ENCODE peak calls at places on chromosomes 1 and 21, in seven cellular contexts. R is activated naive CD8-positive, alpha-beta T cell treated with anti-CD3 and anti-CD28 coated beads, Interleukin-2, amount 50 U/mL, for 16 hours; W is stimulated activated CD4-positive, alpha-beta T cell treated with anti-CD3 and anti-CD28 coated beads, Interleukin-1b, Interleukin-23, amount 100 ng/mL, for 1 hour; I is cardiac fibroblast; A is activated CD8-positive, alpha-beta memory T cell treated with anti-CD3 and anti-CD28 coated beads for 1 hour; Q is nephron progenitor cell; Y is T-helper 2 cell. F is an unnamed sample.

GRCh38 chr1:153881764-153882163 is 41.0 kb downstream of the GATAD2B start:
- DNase-seq in R (no peak), W (no peak), I (peak; percentile 49), A (no peak), Q (no peak), Y (no peak), F (peak; percentile 81)

GRCh38 chr1:179105393-179105792 is 23.5 kb downstream of the TOR3A start:
- DNase-seq in R (no peak), W (no peak), I (no peak), A (no peak), Q (no peak), Y (no peak), F (peak; percentile 50)

GRCh38 chr1:206503591-206504362 is 3.6 kb upstream of the RASSF5 start:
- DNase-seq in R (peak; percentile 9), W (no peak), I (peak; percentile 99), A (no peak), Q (no peak), Y (no peak), F (no peak)

GRCh38 chr1:176543360-176544136 is 80.6 kb downstream of the PAPPA2 start:
- DNase-seq in R (no peak), W (no peak), I (no peak), A (no peak), Q (no peak), Y (no peak), F (no peak)

GRCh38 chr1:5727871-5728643 is 264.2 kb downstream of the NPHP4 start:
- DNase-seq in R (no peak), W (no peak), I (no peak), A (no peak), Q (no peak), Y (no peak), F (no peak)

GRCh38 chr1:175188936-175189335 is 3.6 kb downstream of the KIAA0040 start:
- DNase-seq in R (no peak), W (no peak), I (no peak), A (peak; percentile 28), Q (no peak), Y (peak; percentile 32), F (no peak)

GRCh38 chr1:154155282-154155681 is 409 bp upstream of the NUP210L start:
- DNase-seq in R (no peak), W (no peak), I (peak; percentile 67), A (no peak), Q (no peak), Y (no peak), F (peak; percentile 45)

GRCh38 chr1:228799929-228800328 is 64.7 kb downstream of the RHOU start:
- DNase-seq in R (no peak), W (no peak), I (no peak), A (no peak), Q (no peak), Y (no peak), F (no peak)

GRCh38 chr21:39364949-39365348 is 16.1 kb upstream of the HMGN1 start:
- DNase-seq in R (no peak), W (no peak), I (no peak), A (no peak), Q (no peak), Y (no peak), F (no peak)

GRCh38 chr1:18949689-18950414 is 6.6 kb downstream of the IFFO2 start:
- DNase-seq in R (no peak), W (no peak), I (peak; percentile 61), A (no peak), Q (peak; percentile 49), Y (no peak), F (peak; percentile 87)

GRCh38 chr1:91697322-91698260 is 188.4 kb downstream of the TGFBR3 start:
- DNase-seq in R (peak; percentile 6), W (no peak), I (peak; percentile 86), A (no peak), Q (no peak), Y (peak; percentile 8), F (peak; percentile 26)

GRCh38 chr1:97238816-97239215 is 517.2 kb downstream of the PTBP2 start:
- DNase-seq in R (no peak), W (no peak), I (no peak), A (no peak), Q (no peak), Y (no peak), F (no peak)

GRCh38 chr1:7438921-7439655 is 332.0 kb upstream of the VAMP3 start:
- DNase-seq in R (no peak), W (no peak), I (no peak), A (no peak), Q (no peak), Y (no peak), F (no peak)

GRCh38 chr21:28345934-28346333 is 646.7 kb downstream of the LTN1 start:
- DNase-seq in R (no peak), W (no peak), I (no peak), A (no peak), Q (no peak), Y (no peak), F (no peak)

GRCh38 chr1:113677250-113678158 is 81.8 kb downstream of the PHTF1 start:
- DNase-seq in R (no peak), W (no peak), I (peak; percentile 72), A (no peak), Q (peak; percentile 28), Y (no peak), F (peak; percentile 89)

GRCh38 chr1:210374600-210374953 is 45.9 kb downstream of the HHAT start:
- DNase-seq in R (no peak), W (no peak), I (no peak), A (no peak), Q (no peak), Y (no peak), F (no peak)

GRCh38 chr21:36627242-36627641 is 71.7 kb upstream of the SIM2 start:
- DNase-seq in R (no peak), W (no peak), I (peak; percentile 97), A (no peak), Q (no peak), Y (no peak), F (no peak)

F was measured in left kidney.